ENCODE peak calls at places on chromosomes 3 and 15, in eight cellular contexts. G is stomach, K is K562, T is spleen, R is sigmoid colon, P is GM23338, C is breast epithelium, Q is HL-60. Z is an unnamed sample.

GRCh38 chr15:50096158-50096821 is 22.7 kb downstream of the ATP8B4 start:
- DNase-seq in G (no peak), K (no peak), T (no peak), R (no peak), P (no peak), C (no peak), Q (no peak), Z (no peak)

GRCh38 chr15:85485956-85486567 is 105.7 kb downstream of the AKAP13 start:
- DNase-seq in G (peak), K (peak), T (no peak), R (no peak), P (peak), C (no peak), Q (peak), Z (peak)

GRCh38 chr3:76024640-76025039 is 239.3 kb upstream of the ZNF717 start:
- DNase-seq in G (no peak), K (no peak), T (no peak), R (no peak), P (peak), C (no peak), Q (no peak), Z (no peak)

GRCh38 chr3:19934098-19934566 is at the start of gene EFHB:
- DNase-seq in G (no peak), K (peak), T (no peak), R (no peak), P (peak), C (no peak), Q (no peak), Z (no peak)

GRCh38 chr15:68646751-68647150 is 68.0 kb downstream of the CORO2B start:
- DNase-seq in G (no peak), K (no peak), T (no peak), R (peak), P (no peak), C (no peak), Q (no peak), Z (no peak)

GRCh38 chr3:124859025-124859424 is 28.1 kb downstream of the ITGB5 start:
- DNase-seq in G (no peak), K (no peak), T (no peak), R (peak), P (no peak), C (no peak), Q (no peak), Z (peak)

GRCh38 chr3:36155515-36155914 is 224.8 kb upstream of the STAC start:
- DNase-seq in G (no peak), K (no peak), T (no peak), R (no peak), P (no peak), C (no peak), Q (no peak), Z (no peak)

GRCh38 chr15:29674661-29675533 is 147.4 kb downstream of the TJP1 start:
- DNase-seq in G (peak), K (peak), T (peak), R (no peak), P (peak), C (no peak), Q (no peak), Z (no peak)

GRCh38 chr15:62647195-62647865 is 395.2 kb upstream of the TPM1 start:
- DNase-seq in G (peak), K (no peak), T (no peak), R (no peak), P (no peak), C (no peak), Q (no peak), Z (peak)

GRCh38 chr15:90685688-90686434 is 31.3 kb upstream of the BLM start:
- DNase-seq in G (no peak), K (no peak), T (no peak), R (no peak), P (no peak), C (no peak), Q (no peak), Z (no peak)

GRCh38 chr3:181956122-181956521 is 244.4 kb downstream of the SOX2 start:
- DNase-seq in G (no peak), K (no peak), T (no peak), R (no peak), P (no peak), C (no peak), Q (no peak), Z (no peak)

GRCh38 chr3:68819361-68819760 is 113.0 kb downstream of the TAFA4 start:
- DNase-seq in G (no peak), K (no peak), T (no peak), R (no peak), P (no peak), C (no peak), Q (no peak), Z (no peak)

GRCh38 chr3:193680220-193680619 is 87.2 kb downstream of the OPA1 start:
- DNase-seq in G (no peak), K (no peak), T (no peak), R (no peak), P (peak), C (no peak), Q (no peak), Z (no peak)

GRCh38 chr3:17355591-17355990 is 386.8 kb downstream of the TBC1D5 start:
- DNase-seq in G (no peak), K (no peak), T (no peak), R (no peak), P (no peak), C (no peak), Q (no peak), Z (no peak)

GRCh38 chr15:38758001-38758400 is 193.4 kb upstream of the RASGRP1 start:
- DNase-seq in G (no peak), K (no peak), T (no peak), R (no peak), P (no peak), C (no peak), Q (no peak), Z (no peak)

GRCh38 chr15:58297639-58298038 is 134.2 kb upstream of the LIPC start:
- DNase-seq in G (no peak), K (no peak), T (no peak), R (no peak), P (no peak), C (no peak), Q (no peak), Z (no peak)

GRCh38 chr15:45399381-45400212 is 21.3 kb upstream of the GATM start:
- DNase-seq in G (no peak), K (no peak), T (no peak), R (no peak), P (peak), C (no peak), Q (no peak), Z (peak)

GRCh38 chr3:64167868-64168267 is 57.4 kb downstream of the PRICKLE2 start:
- DNase-seq in G (no peak), K (no peak), T (no peak), R (no peak), P (no peak), C (no peak), Q (no peak), Z (no peak)

GRCh38 chr3:170553788-170554620 is 31.9 kb downstream of the SLC7A14 start:
- DNase-seq in G (no peak), K (no peak), T (no peak), R (no peak), P (no peak), C (no peak), Q (no peak), Z (no peak)

GRCh38 chr15:88448991-88449461 is 18.2 kb downstream of the MRPL46 start:
- DNase-seq in G (no peak), K (no peak), T (no peak), R (no peak), P (no peak), C (no peak), Q (no peak), Z (no peak)

GRCh38 chr3:126057547-126057819 is 26.4 kb downstream of the SLC41A3 start:
- DNase-seq in G (no peak), K (no peak), T (no peak), R (no peak), P (no peak), C (no peak), Q (no peak), Z (no peak)

GRCh38 chr3:159548675-159549335 is 439.8 kb upstream of the IL12A start:
- DNase-seq in G (no peak), K (no peak), T (no peak), R (no peak), P (no peak), C (no peak), Q (no peak), Z (no peak)

GRCh38 chr3:196707566-196707965 is 4.5 kb downstream of the CEP19 start:
- DNase-seq in G (no peak), K (no peak), T (no peak), R (no peak), P (no peak), C (no peak), Q (no peak), Z (no peak)

GRCh38 chr3:25589104-25589782 is 75.5 kb downstream of the TOP2B start:
- DNase-seq in G (no peak), K (no peak), T (no peak), R (no peak), P (no peak), C (no peak), Q (no peak), Z (no peak)

GRCh38 chr3:124793054-124793740 is 62.9 kb downstream of the UMPS start:
- DNase-seq in G (no peak), K (no peak), T (no peak), R (no peak), P (no peak), C (no peak), Q (no peak), Z (no peak)

GRCh38 chr15:33218071-33218491 is 23.6 kb upstream of the FMN1 start:
- DNase-seq in G (no peak), K (no peak), T (no peak), R (no peak), P (no peak), C (no peak), Q (no peak), Z (no peak)

GRCh38 chr3:188442430-188442829 is 288.5 kb downstream of the LPP start:
- DNase-seq in G (no peak), K (no peak), T (no peak), R (no peak), P (no peak), C (no peak), Q (no peak), Z (no peak)

GRCh38 chr15:75030023-75030413 is 6.6 kb downstream of the PPCDC start:
- DNase-seq in G (no peak), K (no peak), T (no peak), R (no peak), P (no peak), C (no peak), Q (no peak), Z (no peak)

GRCh38 chr3:9957214-9957613 is 5.0 kb upstream of the PRRT3 start:
- DNase-seq in G (no peak), K (no peak), T (no peak), R (no peak), P (peak), C (no peak), Q (no peak), Z (no peak)

GRCh38 chr3:9402410-9403228 is 5.2 kb downstream of the SETD5 start:
- DNase-seq in G (peak), K (peak), T (no peak), R (no peak), P (peak), C (no peak), Q (no peak), Z (no peak)

GRCh38 chr3:42807929-42808328 is 1.3 kb upstream of the ACKR2 start:
- DNase-seq in G (no peak), K (no peak), T (no peak), R (no peak), P (no peak), C (no peak), Q (no peak), Z (no peak)

GRCh38 chr3:4532535-4533112 is 39.5 kb downstream of the ITPR1 start:
- DNase-seq in G (no peak), K (no peak), T (no peak), R (no peak), P (no peak), C (no peak), Q (no peak), Z (no peak)
- H3K27ac ChIP-seq in G (peak), K (peak), T (no peak), R (peak), P (no peak), C (peak), Q (no peak), Z (no peak)

GRCh38 chr3:139302084-139302800 is 41.6 kb upstream of the MRPS22 start:
- DNase-seq in G (no peak), K (no peak), T (peak), R (no peak), P (no peak), C (no peak), Q (no peak), Z (peak)
- TF ChIP-seq POLR2AphosphoS5 in G (no peak), K (no peak), T (no peak), R (no peak), P (no peak), C (no peak), Q (no peak), Z (peak)

DNA sequence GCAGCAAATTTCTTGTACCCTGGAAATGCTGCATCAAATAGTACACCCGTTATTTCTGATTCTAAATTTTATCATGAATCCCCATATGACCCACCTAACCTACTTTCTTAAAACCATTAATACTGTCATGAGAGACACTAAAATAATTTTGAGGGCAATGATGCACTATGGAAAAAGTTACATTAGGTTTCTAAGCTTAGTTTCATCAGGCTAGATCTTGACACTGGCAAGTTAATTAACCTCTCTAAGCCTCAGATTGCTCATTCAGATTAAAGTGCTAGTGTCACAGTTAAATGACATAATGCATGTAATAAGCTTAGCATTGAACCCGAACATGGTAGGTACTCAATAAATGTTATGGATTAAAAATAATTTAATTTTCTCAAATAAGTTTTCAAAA is 8.2 kb downstream of the GOLIM4 start:
- DNase-seq in G (no peak), K (no peak), T (no peak), R (no peak), P (no peak), C (no peak), Q (no peak), Z (no peak)
- H3K27ac ChIP-seq in G (no peak), K (no peak), T (no peak), R (no peak), P (no peak), C (no peak), Q (no peak), Z (no peak)

GRCh38 chr3:122984650-122985049 is 42.9 kb downstream of the SEMA5B start:
- DNase-seq in G (no peak), K (no peak), T (no peak), R (no peak), P (no peak), C (no peak), Q (no peak), Z (no peak)
- TF ChIP-seq POLR2AphosphoS5 in G (no peak), K (no peak), T (no peak), R (no peak), P (no peak), C (no peak), Q (no peak), Z (no peak)

GRCh38 chr3:136332302-136332701 is 82.2 kb downstream of the PCCB start:
- DNase-seq in G (no peak), K (no peak), T (no peak), R (no peak), P (no peak), C (no peak), Q (no peak), Z (no peak)

GRCh38 chr3:136330900-136331299 is 80.8 kb downstream of the PCCB start:
- DNase-seq in G (no peak), K (no peak), T (no peak), R (no peak), P (no peak), C (no peak), Q (no peak), Z (no peak)

GRCh38 chr3:136332776-136333175 is 82.6 kb downstream of the PCCB start:
- DNase-seq in G (no peak), K (no peak), T (no peak), R (no peak), P (no peak), C (no peak), Q (no peak), Z (no peak)

GRCh38 chr3:136336329-136337100 is 86.4 kb downstream of the PCCB start:
- DNase-seq in G (no peak), K (no peak), T (no peak), R (no peak), P (no peak), C (no peak), Q (no peak), Z (no peak)

DNA sequence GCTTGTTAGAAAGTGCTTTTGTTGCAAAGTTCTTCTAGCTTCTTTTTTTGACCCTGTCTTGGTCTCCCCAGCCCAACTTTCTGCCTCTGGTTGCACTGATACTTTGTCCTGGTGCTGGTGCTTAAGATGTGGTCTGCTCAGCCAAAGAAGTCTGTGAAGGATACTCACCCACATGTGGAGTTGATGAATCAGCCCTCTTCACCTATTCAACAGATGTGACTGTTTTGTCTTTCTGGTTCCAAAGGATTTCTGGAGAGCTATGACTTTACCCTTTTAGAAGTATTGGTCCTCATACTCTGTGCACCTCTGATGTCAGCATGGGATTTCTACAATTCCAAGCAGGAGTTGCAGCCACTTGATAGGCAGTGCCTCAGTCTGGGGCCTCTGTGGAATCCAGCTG is 84.1 kb downstream of the PCCB start:
- DNase-seq in G (no peak), K (no peak), T (no peak), R (no peak), P (no peak), C (no peak), Q (no peak), Z (no peak)
- H3K27ac ChIP-seq in G (no peak), K (no peak), T (no peak), R (no peak), P (no peak), C (no peak), Q (no peak), Z (no peak)

DNA sequence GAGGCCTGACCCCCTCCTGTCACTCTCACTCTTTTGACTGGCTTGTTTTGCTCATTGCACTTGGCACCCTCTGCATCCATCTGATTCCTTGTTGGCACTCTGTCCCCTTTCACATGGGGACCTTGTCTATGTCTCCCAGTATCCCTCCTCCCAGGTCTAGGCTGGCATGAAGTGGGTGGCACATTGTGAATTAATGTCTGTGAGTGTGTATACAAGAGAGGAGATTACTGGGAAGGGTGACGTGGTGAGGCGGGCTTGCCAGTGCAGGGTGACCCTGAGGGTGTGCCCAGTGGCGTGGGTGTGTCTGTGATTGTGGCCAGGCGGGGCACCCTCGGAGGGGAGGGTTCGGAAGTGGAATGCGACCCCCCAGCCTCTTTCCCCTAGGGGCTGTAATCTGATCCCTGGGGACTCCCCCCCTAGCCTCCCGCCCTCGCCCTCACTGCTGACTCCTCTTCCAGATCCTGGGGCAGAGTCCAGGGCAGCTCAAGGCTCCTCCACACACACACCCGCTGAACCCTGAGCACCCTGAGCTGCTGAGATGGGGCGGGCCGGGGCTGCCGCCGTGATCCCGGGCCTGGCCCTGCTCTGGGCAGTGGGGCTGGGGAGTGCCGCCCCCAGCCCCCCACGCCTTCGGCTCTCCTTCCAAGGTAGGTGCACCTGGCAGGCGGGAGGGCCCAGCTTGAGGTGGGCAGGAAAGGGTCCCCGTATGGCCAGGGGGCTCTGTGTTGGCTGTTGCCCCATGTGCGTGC is at the start of gene SEMA3B:
- DNase-seq in G (peak), K (no peak), T (no peak), R (peak), P (no peak), C (no peak), Q (no peak), Z (no peak)
- TF ChIP-seq POLR2AphosphoS5 in G (peak), K (no peak), T (peak), R (peak), P (no peak), C (no peak), Q (no peak), Z (no peak)